ENCODE peak calls at places on chromosomes 16 and 17, in six cellular contexts. I is NAMALWA, K is RCC 7860, J is WTC11, A is amygdala, L is skeletal muscle cell. G is an unnamed sample.
A peak's percentile ranks its signal among the peaks of the same experiment; 100 is the strongest.

GRCh38 chr17:68640601-68641000 is 39.4 kb upstream of the FAM20A start:
- DNase-seq in K (no peak), I (no peak), A (no peak), J (no peak), L (no peak), G (no peak)

GRCh38 chr16:81780350-81780749 is 1.3 kb downstream of the PLCG2 start:
- DNase-seq in K (no peak), L (no peak), J (no peak), I (peak; percentile 56), A (no peak), G (no peak)

GRCh38 chr17:17994271-17994670 is 21.6 kb downstream of the DRC3 start:
- DNase-seq in K (no peak), L (no peak), I (peak; percentile 30), J (peak; percentile 81), A (no peak), G (no peak)

GRCh38 chr17:7204335-7204734 is 15.3 kb downstream of the DLG4 start:
- DNase-seq in I (no peak), K (no peak), L (no peak), A (no peak), J (no peak), G (no peak)

GRCh38 chr17:21127508-21128077 is 829 bp downstream of the DHRS7B start:
- DNase-seq in K (no peak), A (no peak), J (no peak), I (no peak), L (no peak), G (no peak)

GRCh38 chr17:44604149-44605115 is 47.1 kb downstream of the FZD2 start:
- DNase-seq in J (no peak), I (no peak), K (no peak), A (no peak), L (peak; percentile 57), G (no peak)

GRCh38 chr17:82237746-82238561 is 9.1 kb downstream of the SLC16A3 start:
- DNase-seq in A (no peak), J (no peak), L (no peak), I (no peak), K (no peak), G (no peak)

GRCh38 chr16:2774161-2774891 is 2.8 kb downstream of the ELOB start:
- DNase-seq in A (no peak), J (no peak), K (no peak), L (no peak), I (no peak), G (no peak)

GRCh38 chr17:71192848-71193247 is 928.0 kb upstream of the SOX9 start:
- DNase-seq in A (no peak), J (no peak), L (no peak), I (no peak), K (no peak), G (no peak)

GRCh38 chr16:12016166-12016947 is 39.8 kb downstream of the SNX29 start:
- DNase-seq in I (no peak), L (no peak), K (no peak), A (no peak), J (no peak), G (no peak)

GRCh38 chr17:74008196-74008595 is 195.3 kb upstream of the RPL38 start:
- DNase-seq in A (no peak), K (no peak), J (peak; percentile 46), I (peak; percentile 42), L (no peak), G (no peak)

GRCh38 chr16:1494711-1495110 is 1.6 kb downstream of the TELO2 start:
- DNase-seq in A (no peak), L (no peak), K (no peak), I (no peak), J (no peak), G (no peak)

GRCh38 chr16:80932725-80933124 is 74.0 kb downstream of the CMC2 start:
- DNase-seq in A (no peak), I (no peak), J (no peak), L (peak; percentile 72), K (peak; percentile 23), G (peak; percentile 89)

GRCh38 chr16:56426585-56426984 is 1.2 kb upstream of the AMFR start:
- DNase-seq in I (no peak), A (no peak), L (no peak), J (no peak), K (peak; percentile 11), G (no peak)

GRCh38 chr16:75116081-75116910 is at the start of gene LDHD:
- DNase-seq in L (no peak), J (peak; percentile 70), A (peak; percentile 71), I (no peak), K (peak; percentile 26), G (peak; percentile 68)

GRCh38 chr16:89801800-89802199 is 14.6 kb downstream of the FANCA start:
- DNase-seq in A (no peak), K (no peak), L (no peak), J (no peak), I (no peak), G (no peak)

GRCh38 chr17:64327201-64327930 is 63.3 kb downstream of the PECAM1 start:
- DNase-seq in A (no peak), K (no peak), I (no peak), J (no peak), L (no peak), G (no peak)

GRCh38 chr16:83420206-83420760 is 387.5 kb upstream of the HSBP1 start:
- DNase-seq in K (no peak), J (no peak), L (peak; percentile 7), I (peak; percentile 21), A (no peak), G (no peak)

GRCh38 chr16:69845181-69845580 is 83.0 kb downstream of the WWP2 start:
- DNase-seq in L (no peak), I (no peak), K (no peak), A (no peak), J (no peak), G (no peak)

GRCh38 chr17:58822148-58823050 is 66.7 kb downstream of the PPM1E start:
- DNase-seq in K (no peak), I (no peak), J (no peak), L (no peak), A (no peak), G (no peak)

GRCh38 chr16:3609895-3610697 is 1.3 kb downstream of the SLX4 start:
- DNase-seq in A (no peak), L (no peak), I (peak; percentile 36), J (peak; percentile 1), K (no peak), G (no peak)

GRCh38 chr17:48121921-48122650 is 14.5 kb downstream of the SNX11 start:
- DNase-seq in L (no peak), I (no peak), J (no peak), K (no peak), A (no peak), G (no peak)

GRCh38 chr17:73349138-73349537 is 37.3 kb upstream of the CDC42EP4 start:
- DNase-seq in L (no peak), J (no peak), I (no peak), K (no peak), A (peak; percentile 55), G (no peak)

GRCh38 chr16:9316008-9316407 is 224.6 kb downstream of the HAPSTR1 start:
- DNase-seq in K (no peak), J (no peak), L (no peak), A (no peak), I (no peak), G (no peak)

GRCh38 chr17:31068291-31068690 is 26.5 kb upstream of the NF1 start:
- DNase-seq in I (peak; percentile 81), J (peak; percentile 80), L (no peak), A (no peak), K (peak; percentile 36), G (no peak)

GRCh38 chr17:4896332-4897197 is 2.8 kb upstream of the C17orf107 start:
- DNase-seq in K (no peak), I (no peak), J (no peak), A (no peak), L (no peak), G (no peak)

GRCh38 chr16:383326-384020 is 1.7 kb upstream of the PGAP6 start:
- DNase-seq in L (no peak), A (no peak), K (no peak), J (peak; percentile 89), I (peak; percentile 85), G (no peak)

G was measured in SW 1271.